ENCODE peak calls at places on chromosomes 6 and 20, in five cellular contexts. S, A, J, U and D are unnamed samples.

GRCh38 chr6:27608916-27609883 is 136.3 kb upstream of the ZNF184 start:
- DNase-seq in S (no peak), A (no peak), J (no peak), U (no peak), D (no peak)

GRCh38 chr6:30500421-30501069 is 11.2 kb downstream of the HLA-E start:
- DNase-seq in S (no peak), A (no peak), J (no peak), U (no peak), D (no peak)

GRCh38 chr6:142071981-142072380 is 60.7 kb upstream of the GJE1 start:
- DNase-seq in S (no peak), A (no peak), J (no peak), U (no peak), D (no peak)

GRCh38 chr6:27650620-27651370 is 177.9 kb upstream of the ZNF184 start:
- DNase-seq in S (no peak), A (no peak), J (no peak), U (no peak), D (no peak)

GRCh38 chr6:2877960-2878359 is 25.1 kb downstream of the SERPINB9 start:
- DNase-seq in S (no peak), A (no peak), J (no peak), U (no peak), D (peak; percentile 56)

GRCh38 chr6:132872923-132873322 is 58.6 kb downstream of the RPS12 start:
- DNase-seq in S (no peak), A (no peak), J (no peak), U (no peak), D (no peak)

GRCh38 chr6:106820412-106820852 is 154.1 kb downstream of the CD24 start:
- DNase-seq in S (no peak), A (no peak), J (peak; percentile 31), U (no peak), D (no peak)

GRCh38 chr6:109496036-109496761 is 13.2 kb upstream of the ZBTB24 start:
- DNase-seq in S (no peak), A (no peak), J (no peak), U (no peak), D (no peak)

GRCh38 chr20:53873249-53873642 is 197.1 kb downstream of the BCAS1 start:
- DNase-seq in S (no peak), A (no peak), J (no peak), U (no peak), D (no peak)

GRCh38 chr6:110542311-110543024 is 66.1 kb upstream of the SLC22A16 start:
- DNase-seq in S (no peak), A (peak; percentile 89), J (no peak), U (no peak), D (no peak)

GRCh38 chr6:33667776-33668175 is 43.7 kb downstream of the UQCC2 start:
- DNase-seq in S (no peak), A (no peak), J (no peak), U (no peak), D (no peak)

GRCh38 chr20:15699431-15700146 is 873.7 kb downstream of the KIF16B start:
- DNase-seq in S (no peak), A (no peak), J (no peak), U (no peak), D (no peak)

GRCh38 chr6:137646506-137646905 is 152.3 kb upstream of the OLIG3 start:
- DNase-seq in S (no peak), A (no peak), J (no peak), U (no peak), D (no peak)

GRCh38 chr6:24227556-24227955 is 101.5 kb downstream of the NRSN1 start:
- DNase-seq in S (no peak), A (no peak), J (no peak), U (no peak), D (no peak)

GRCh38 chr6:296151-297122 is 4.2 kb downstream of the DUSP22 start:
- DNase-seq in S (no peak), A (peak; percentile 54), J (no peak), U (no peak), D (no peak)

GRCh38 chr6:104118274-104118673 is 741.4 kb downstream of the HACE1 start:
- DNase-seq in S (no peak), A (no peak), J (no peak), U (no peak), D (no peak)

GRCh38 chr6:44010411-44011349 is 116.6 kb downstream of the MRPL14 start:
- DNase-seq in S (peak; percentile 19), A (peak; percentile 86), J (peak; percentile 41), U (no peak), D (no peak)

GRCh38 chr6:2931970-2932748 is 29.1 kb upstream of the SERPINB9 start:
- DNase-seq in S (peak; percentile 86), A (peak; percentile 81), J (peak; percentile 83), U (peak; percentile 76), D (peak; percentile 79)

GRCh38 chr20:32356935-32357868 is 929 bp upstream of the ASXL1 start:
- DNase-seq in S (peak; percentile 50), A (peak; percentile 35), J (no peak), U (no peak), D (peak; percentile 40)

GRCh38 chr20:41149679-41150131 is 12.4 kb downstream of the PLCG1 start:
- DNase-seq in S (no peak), A (peak; percentile 16), J (no peak), U (peak; percentile 1), D (no peak)

GRCh38 chr6:37456126-37456525 is 23.1 kb downstream of the CMTR1 start:
- DNase-seq in S (no peak), A (no peak), J (no peak), U (no peak), D (no peak)

GRCh38 chr20:24765316-24766142 is 183.5 kb upstream of the CST7 start:
- DNase-seq in S (no peak), A (no peak), J (no peak), U (no peak), D (no peak)

GRCh38 chr6:47235964-47236760 is 73.5 kb downstream of the TNFRSF21 start:
- DNase-seq in S (peak; percentile 50), A (peak; percentile 32), J (no peak), U (no peak), D (no peak)

GRCh38 chr6:110435052-110435602 is 19.8 kb upstream of the DDO start:
- DNase-seq in S (no peak), A (no peak), J (no peak), U (no peak), D (no peak)

GRCh38 chr20:4925842-4926530 is 75.3 kb downstream of the SLC23A2 start:
- DNase-seq in S (peak; percentile 75), A (peak; percentile 69), J (no peak), U (peak; percentile 53), D (no peak)

GRCh38 chr6:31952140-31952805 is 6.4 kb downstream of the CFB start:
- DNase-seq in S (peak; percentile 71), A (peak; percentile 55), J (peak; percentile 68), U (peak; percentile 81), D (no peak)

DNA sequence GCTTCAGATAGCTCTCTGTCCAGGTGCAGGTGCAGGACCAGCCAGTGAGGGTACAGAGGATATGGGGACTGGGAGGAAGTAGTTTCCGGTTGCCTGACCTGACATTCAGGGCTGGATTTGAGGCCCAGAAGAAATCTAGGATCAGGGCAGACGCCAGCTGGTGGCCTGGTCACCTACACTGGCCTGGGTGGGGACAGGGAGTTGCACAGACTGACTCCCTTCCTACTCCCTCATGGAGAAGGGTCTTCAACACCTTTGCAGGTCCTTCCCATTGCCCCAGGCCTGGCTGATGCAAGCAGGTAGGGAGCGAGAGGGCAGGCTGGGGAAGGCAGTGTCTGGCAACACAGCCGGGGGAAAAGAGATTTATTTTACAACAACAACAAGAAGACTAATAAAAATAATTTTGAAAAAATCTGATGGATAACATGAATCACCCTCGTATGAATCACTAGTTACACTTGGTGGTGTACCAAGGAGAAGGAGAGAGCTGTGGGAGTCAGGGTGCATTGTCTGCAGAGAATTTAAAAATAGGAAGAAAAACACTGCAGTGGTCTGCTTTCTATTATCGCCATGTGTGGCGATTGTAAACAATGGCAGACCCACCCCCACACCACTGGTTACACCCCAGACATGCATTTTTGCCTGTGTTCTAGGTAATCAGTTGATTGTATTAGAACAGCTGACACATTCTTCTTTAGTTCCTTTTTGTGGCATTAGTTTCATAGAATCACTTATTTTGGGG is 62.3 kb upstream of the SNX9 start:
- DNase-seq in S (no peak), A (no peak), J (no peak), U (no peak), D (no peak)
- H3K4me1 ChIP-seq in S (peaks cover 29% of the 10 kb centered on the region), A (peaks cover 29% of the 10 kb centered on the region), J (peaks cover 55% of the 10 kb centered on the region), U (peaks cover 47% of the 10 kb centered on the region), D (peaks cover 61% of the 10 kb centered on the region)

GRCh38 chr6:22709804-22710203 is 140.4 kb downstream of the HDGFL1 start:
- DNase-seq in S (no peak), A (no peak), J (no peak), U (no peak), D (no peak)
- H3K4me1 ChIP-seq in S (no peaks in the 10 kb centered on the region), A (no peaks in the 10 kb centered on the region), J (no peaks in the 10 kb centered on the region), U (no peaks in the 10 kb centered on the region), D (no peaks in the 10 kb centered on the region)

GRCh38 chr6:11279213-11279780 is 46.8 kb upstream of the NEDD9 start:
- DNase-seq in S (no peak), A (no peak), J (no peak), U (no peak), D (no peak)
- H3K4me1 ChIP-seq in S (peaks cover 59% of the 10 kb centered on the region), A (no peaks in the 10 kb centered on the region), J (peaks cover 43% of the 10 kb centered on the region), U (peaks cover 55% of the 10 kb centered on the region), D (peaks cover 50% of the 10 kb centered on the region)

GRCh38 chr6:125100018-125100652 is 53.4 kb upstream of the TPD52L1 start:
- DNase-seq in S (no peak), A (no peak), J (no peak), U (no peak), D (no peak)
- H3K4me1 ChIP-seq in S (no peaks in the 10 kb centered on the region), A (no peaks in the 10 kb centered on the region), J (peaks cover 46% of the 10 kb centered on the region), U (peaks cover 6% of the 10 kb centered on the region), D (peaks cover 6% of the 10 kb centered on the region)

GRCh38 chr6:7311920-7312615 is 931 bp downstream of the SSR1 start:
- DNase-seq in S (no peak), A (no peak), J (no peak), U (no peak), D (peak; percentile 28)
- H3K4me1 ChIP-seq in S (peaks cover 25% of the 10 kb centered on the region), A (no peaks in the 10 kb centered on the region), J (peaks cover 17% of the 10 kb centered on the region), U (peaks cover 41% of the 10 kb centered on the region), D (peaks cover 61% of the 10 kb centered on the region)

DNA sequence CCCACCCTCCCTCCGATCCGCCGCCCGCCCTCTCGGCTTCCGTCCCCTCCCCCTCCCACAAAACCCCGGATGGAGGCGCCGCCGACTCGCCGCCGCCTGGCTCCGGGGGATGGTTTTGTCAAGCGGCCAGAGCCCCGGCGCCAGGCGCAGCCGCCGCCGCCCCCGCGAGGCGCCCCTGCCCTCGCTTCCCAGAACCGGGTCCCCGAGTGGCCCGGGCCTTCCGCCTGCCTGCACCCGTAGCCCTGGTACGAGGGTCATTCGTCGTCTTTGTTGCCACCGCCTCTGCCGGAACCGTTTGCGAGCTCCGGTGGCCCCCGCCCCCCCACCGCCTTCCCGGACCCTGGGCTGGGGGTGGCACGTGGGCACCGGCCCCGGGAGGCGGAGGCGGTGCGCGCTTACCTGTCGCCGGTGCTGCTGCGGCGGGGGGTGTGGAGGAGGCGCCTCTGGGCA is 313 bp downstream of the ZBTB2 start:
- DNase-seq in S (peak; percentile 89), A (peak; percentile 83), J (peak; percentile 25), U (peak; percentile 83), D (peak; percentile 89)
- H3K4me1 ChIP-seq in S (peaks cover 28% of the 10 kb centered on the region), A (peaks cover 31% of the 10 kb centered on the region), J (peaks cover 33% of the 10 kb centered on the region), U (peaks cover 58% of the 10 kb centered on the region), D (peaks cover 70% of the 10 kb centered on the region)

GRCh38 chr6:56756791-56757582 is 114.3 kb upstream of the DST start:
- DNase-seq in S (no peak), A (no peak), J (no peak), U (no peak), D (no peak)
- H3K4me1 ChIP-seq in S (peaks cover 3% of the 10 kb centered on the region), A (peaks cover 45% of the 10 kb centered on the region), J (peaks cover 51% of the 10 kb centered on the region), U (peaks cover 42% of the 10 kb centered on the region), D (no peaks in the 10 kb centered on the region)

GRCh38 chr20:44021900-44022299 is 107.2 kb downstream of the TOX2 start:
- DNase-seq in S (no peak), A (no peak), J (no peak), U (no peak), D (no peak)
- H3K4me1 ChIP-seq in S (peaks cover 43% of the 10 kb centered on the region), A (peaks cover 5% of the 10 kb centered on the region), J (peaks cover 27% of the 10 kb centered on the region), U (peaks cover 23% of the 10 kb centered on the region), D (peaks cover 40% of the 10 kb centered on the region)